ENCODE peak calls at places on chromosomes 1 and 21, in six cellular contexts. T is HCT116, F is K562, B is HepG2, Q is GM12878, E is H1. Y is an unnamed sample.

GRCh38 chr1:151920147-151920546 is 10.8 kb upstream of the THEM4 start:
- DNase-seq in Q (peak; percentile 40), F (no peak), B (no peak), T (no peak), E (no peak), Y (no peak)

GRCh38 chr21:40683349-40683748 is 163.6 kb downstream of the DSCAM start:
- DNase-seq in F (no peak), T (no peak), E (no peak), Q (no peak), B (no peak), Y (no peak)

GRCh38 chr1:69568435-69569280 is 936 bp downstream of the LRRC7 start:
- DNase-seq in E (no peak), Q (no peak), B (no peak), F (peak; percentile 13), T (no peak), Y (no peak)

GRCh38 chr1:204465469-204466415 is 28.9 kb downstream of the PIK3C2B start:
- DNase-seq in T (no peak), B (no peak), Q (peak; percentile 63), F (peak; percentile 73), E (no peak), Y (no peak)

GRCh38 chr1:180157576-180158057 is 2.9 kb downstream of the QSOX1 start:
- DNase-seq in E (no peak), T (no peak), Q (no peak), B (peak; percentile 92), F (no peak), Y (no peak)

GRCh38 chr1:85569737-85570404 is 10.7 kb upstream of the CCN1 start:
- DNase-seq in F (peak; percentile 8), E (no peak), Q (no peak), B (no peak), T (no peak), Y (no peak)

GRCh38 chr1:67755619-67756018 is 70.6 kb downstream of the GADD45A start:
- DNase-seq in Q (no peak), F (no peak), T (no peak), E (no peak), B (no peak), Y (no peak)

GRCh38 chr1:53600486-53600885 is 138.5 kb downstream of the GLIS1 start:
- DNase-seq in T (no peak), B (no peak), Q (no peak), F (no peak), E (no peak), Y (no peak)

GRCh38 chr1:76939107-76939816 is 72.0 kb downstream of the ST6GALNAC5 start:
- DNase-seq in F (no peak), B (no peak), E (no peak), T (no peak), Q (no peak), Y (no peak)

GRCh38 chr21:32364801-32365200 is 28.0 kb downstream of the URB1 start:
- DNase-seq in T (no peak), Q (no peak), E (no peak), B (peak; percentile 3), F (no peak), Y (no peak)

GRCh38 chr1:26994020-26994745 is 691 bp downstream of the TRNP1 start:
- DNase-seq in B (no peak), Q (no peak), E (no peak), T (no peak), F (peak; percentile 47), Y (no peak)

GRCh38 chr1:236753554-236753953 is 41.5 kb upstream of the MTR start:
- DNase-seq in E (peak; percentile 41), Q (no peak), B (peak; percentile 63), F (peak; percentile 64), T (peak; percentile 56), Y (peak; percentile 76)

GRCh38 chr1:201019321-201019977 is 4.1 kb downstream of the KIF21B start:
- DNase-seq in E (no peak), B (peak; percentile 17), T (peak; percentile 49), F (peak; percentile 90), Q (peak; percentile 84), Y (no peak)

GRCh38 chr1:85078903-85079302 is 30.6 kb upstream of the MCOLN3 start:
- DNase-seq in F (no peak), E (no peak), T (no peak), Q (no peak), B (no peak), Y (no peak)

GRCh38 chr1:200925821-200926220 is 31.1 kb downstream of the INAVA start:
- DNase-seq in T (no peak), B (no peak), F (no peak), E (no peak), Q (no peak), Y (no peak)

GRCh38 chr1:229452956-229453801 is 19.3 kb upstream of the ACTA1 start:
- DNase-seq in Q (no peak), T (peak; percentile 4), B (peak; percentile 13), E (no peak), F (peak; percentile 20), Y (no peak)

GRCh38 chr1:245129811-245130210 is 25.0 kb upstream of the KIF26B start:
- DNase-seq in Q (no peak), F (no peak), E (no peak), B (no peak), T (no peak), Y (no peak)

GRCh38 chr1:199687321-199687720 is 340.2 kb upstream of the NR5A2 start:
- DNase-seq in E (no peak), Q (no peak), T (no peak), B (no peak), F (no peak), Y (no peak)

GRCh38 chr1:238404506-238404905 is 513.8 kb upstream of the ZP4 start:
- DNase-seq in B (no peak), E (no peak), F (no peak), T (no peak), Q (no peak), Y (no peak)

DNA sequence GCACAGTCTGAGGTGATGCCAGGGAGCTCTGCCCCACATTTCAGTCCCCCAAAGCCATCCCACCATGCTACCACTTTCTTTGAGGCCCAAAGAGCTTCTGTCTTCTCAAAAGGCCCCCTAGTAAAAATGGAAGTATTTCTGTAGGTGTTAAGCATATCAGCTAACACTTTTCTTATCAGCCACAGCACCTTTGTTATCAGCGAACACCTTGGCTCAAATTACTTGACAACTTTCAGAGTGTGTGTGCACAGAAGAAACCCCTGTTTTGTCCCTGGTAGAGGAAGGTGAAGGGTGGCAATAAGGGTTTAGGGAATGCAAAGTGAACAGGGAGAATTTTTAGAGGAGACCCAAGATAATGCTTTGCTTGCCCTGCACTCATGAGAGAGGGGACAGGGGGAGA is 54.8 kb upstream of the GJA8 start:
- DNase-seq in Q (no peak), T (no peak), E (no peak), B (no peak), F (peak; percentile 44), Y (no peak)
- TF ChIP-seq ZNF274 in Q (no peak), T (no peak), E (no peak), B (no peak), F (no peak), Y (no peak)

DNA sequence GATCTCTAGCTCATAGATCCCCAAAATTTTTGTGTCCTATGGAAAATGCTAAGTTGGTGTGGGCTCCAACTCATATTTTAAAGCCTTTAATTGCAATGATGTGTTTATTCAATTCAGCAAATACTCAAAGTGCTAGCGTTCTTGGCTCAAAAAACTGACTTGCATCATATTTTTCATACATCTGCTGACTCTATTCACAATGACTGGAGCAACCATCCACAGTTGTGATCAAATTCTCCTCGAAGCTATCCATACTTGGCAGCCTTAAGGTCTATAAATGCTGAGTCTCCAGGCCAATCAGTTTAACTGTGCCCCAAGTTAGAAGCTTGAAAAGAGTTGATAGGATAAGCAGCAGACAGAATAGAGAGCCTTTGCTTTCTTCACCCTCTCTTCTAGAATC is 2.9 kb upstream of the ATP1A1 start:
- DNase-seq in Q (no peak), B (no peak), E (no peak), F (no peak), T (no peak), Y (no peak)
- TF ChIP-seq YY1 in Q (no peak), B (no peak), E (no peak), F (no peak), T (no peak), Y (no peak)

DNA sequence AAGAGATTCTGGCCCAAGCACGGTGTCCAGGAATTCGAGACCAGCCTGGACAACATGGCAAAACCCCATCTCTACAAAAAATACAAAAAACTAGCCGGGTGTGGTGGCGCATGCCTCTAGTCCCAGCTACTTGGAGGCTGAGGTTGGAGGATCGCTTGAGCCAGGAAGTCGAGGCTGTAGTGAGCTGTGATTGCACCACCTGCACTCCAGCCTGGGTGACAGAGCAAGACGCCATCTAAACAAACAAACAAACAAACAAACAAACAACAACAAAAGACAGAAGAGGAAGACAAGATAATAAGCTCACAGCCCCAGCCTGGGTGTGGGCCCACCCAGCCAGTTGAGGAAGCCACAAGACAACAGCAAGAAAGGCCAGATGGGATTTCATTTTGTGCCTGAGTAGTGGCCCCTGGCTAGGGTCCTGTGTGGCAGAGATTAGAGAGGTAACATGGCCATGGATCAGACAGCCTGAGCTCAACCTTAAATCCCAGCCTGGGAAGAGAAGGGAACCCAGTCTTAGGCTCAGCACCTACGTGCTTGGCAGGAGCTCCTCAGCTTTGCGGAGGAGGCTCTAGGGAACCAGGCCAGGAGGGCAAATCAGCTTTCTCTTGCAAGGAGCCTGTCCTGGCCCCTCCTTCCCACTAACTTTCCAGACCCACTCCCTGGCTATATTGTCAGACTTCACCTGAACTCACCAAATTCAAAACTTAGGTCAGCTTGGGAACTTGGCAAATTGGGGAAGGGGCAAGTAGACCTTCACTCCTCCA is 4.9 kb upstream of the BEST4 start:
- DNase-seq in F (no peak), B (no peak), T (no peak), E (no peak), Q (no peak), Y (no peak)
- TF ChIP-seq ZNF274 in F (no peak), B (no peak), T (no peak), E (no peak), Q (no peak), Y (no peak)

GRCh38 chr1:43833013-43833412 is 100.6 kb upstream of the ARTN start:
- DNase-seq in B (no peak), E (no peak), Q (no peak), T (no peak), F (no peak), Y (no peak)

GRCh38 chr1:43830802-43831201 is 102.8 kb upstream of the ARTN start:
- DNase-seq in E (no peak), F (no peak), T (no peak), B (no peak), Q (no peak), Y (no peak)

GRCh38 chr1:43834280-43835140 is 99.1 kb upstream of the ARTN start:
- DNase-seq in F (peak; percentile 74), E (no peak), B (no peak), T (no peak), Q (no peak), Y (no peak)

GRCh38 chr1:43835141-43836021 is 98.2 kb upstream of the ARTN start:
- DNase-seq in E (peak; percentile 13), T (peak; percentile 68), Q (no peak), F (peak; percentile 89), B (no peak), Y (peak; percentile 81)

GRCh38 chr1:43831866-43832654 is 101.5 kb upstream of the ARTN start:
- DNase-seq in B (no peak), T (no peak), E (no peak), F (no peak), Q (peak; percentile 82), Y (no peak)
- TF ChIP-seq YY1 in B (no peak), T (no peak), E (no peak), F (no peak), Q (no peak), Y (no peak)